ENCODE peak calls at places on chromosomes 3 and 15, in seven cellular contexts. C is HepG2, P is heart right ventricle, U is Caco-2, T is lung, G is uterus, X is right atrium auricular region. D is an unnamed sample.
A peak's percentile ranks its signal among the peaks of the same experiment; 100 is the strongest.

GRCh38 chr15:98755781-98756180 is 107.4 kb downstream of the IGF1R start:
- DNase-seq in P (no peak), X (no peak), G (no peak), C (no peak), T (no peak), U (no peak), D (no peak)

GRCh38 chr15:85579957-85580694 is 199.7 kb downstream of the AKAP13 start:
- DNase-seq in T (no peak), P (peak; percentile 55), G (peak; percentile 59), C (no peak), U (no peak), X (peak; percentile 77), D (peak; percentile 38)

GRCh38 chr3:11568503-11569155 is 75.1 kb downstream of the VGLL4 start:
- DNase-seq in C (no peak), P (peak; percentile 83), T (no peak), U (no peak), G (peak; percentile 82), X (peak; percentile 90), D (no peak)

GRCh38 chr3:45605569-45605968 is 11.0 kb downstream of the LIMD1 start:
- DNase-seq in T (no peak), G (no peak), C (no peak), U (no peak), X (no peak), P (no peak), D (no peak)

GRCh38 chr3:98034486-98034885 is 629 bp downstream of the GABRR3 start:
- DNase-seq in C (no peak), G (no peak), X (no peak), U (no peak), P (no peak), T (no peak), D (no peak)

GRCh38 chr3:57127849-57128566 is 37.1 kb downstream of the IL17RD start:
- DNase-seq in C (no peak), T (no peak), P (no peak), G (peak; percentile 77), U (no peak), X (no peak), D (no peak)

GRCh38 chr3:158731938-158732855 is at the start of gene RARRES1:
- DNase-seq in X (no peak), P (peak; percentile 55), G (peak; percentile 75), U (peak; percentile 72), C (no peak), T (peak; percentile 71), D (peak; percentile 76)

GRCh38 chr3:198113219-198114053 is 153.4 kb downstream of the LMLN start:
- DNase-seq in G (no peak), U (no peak), P (no peak), X (no peak), C (no peak), T (no peak), D (peak; percentile 62)

GRCh38 chr15:26758079-26758478 is 14.8 kb downstream of the GABRB3 start:
- DNase-seq in P (no peak), U (no peak), T (no peak), G (no peak), X (no peak), C (no peak), D (no peak)

GRCh38 chr3:71201939-71202338 is 381.6 kb downstream of the FOXP1 start:
- DNase-seq in U (no peak), G (peak; percentile 77), P (peak; percentile 77), X (peak; percentile 83), T (peak; percentile 58), C (no peak), D (peak; percentile 85)

GRCh38 chr15:38226867-38227266 is 25.8 kb upstream of the SPRED1 start:
- DNase-seq in X (peak; percentile 80), U (no peak), P (peak; percentile 54), C (peak; percentile 59), G (no peak), T (peak; percentile 42), D (no peak)

GRCh38 chr3:50392101-50392715 is 32.9 kb upstream of the TMEM115 start:
- DNase-seq in G (no peak), C (no peak), T (no peak), X (no peak), U (no peak), P (peak; percentile 44), D (no peak)

GRCh38 chr3:39413691-39414420 is 7.3 kb downstream of the RPSA start:
- DNase-seq in X (no peak), G (no peak), U (no peak), T (no peak), C (no peak), P (no peak), D (no peak)

GRCh38 chr15:92011611-92012367 is 158.3 kb downstream of the SLCO3A1 start:
- DNase-seq in P (no peak), U (no peak), G (no peak), T (no peak), C (no peak), X (no peak), D (no peak)

GRCh38 chr15:64695571-64695992 is 79.8 kb downstream of the RBPMS2 start:
- DNase-seq in T (no peak), C (no peak), U (no peak), X (no peak), P (peak; percentile 50), G (no peak), D (no peak)

GRCh38 chr3:132350814-132351213 is 33.6 kb downstream of the ACP3 start:
- DNase-seq in P (no peak), T (no peak), G (no peak), C (no peak), X (no peak), U (no peak), D (no peak)

GRCh38 chr3:58755153-58755552 is 88.6 kb upstream of the FAM3D start:
- DNase-seq in U (no peak), X (no peak), P (no peak), C (no peak), T (no peak), G (no peak), D (no peak)

GRCh38 chr3:64063982-64064438 is 40.7 kb upstream of the PSMD6 start:
- DNase-seq in T (no peak), U (no peak), G (no peak), X (no peak), P (no peak), C (no peak), D (no peak)

GRCh38 chr3:14905055-14905657 is 42.2 kb upstream of the NR2C2 start:
- DNase-seq in C (no peak), U (no peak), T (no peak), X (no peak), G (no peak), P (no peak), D (no peak)

DNA sequence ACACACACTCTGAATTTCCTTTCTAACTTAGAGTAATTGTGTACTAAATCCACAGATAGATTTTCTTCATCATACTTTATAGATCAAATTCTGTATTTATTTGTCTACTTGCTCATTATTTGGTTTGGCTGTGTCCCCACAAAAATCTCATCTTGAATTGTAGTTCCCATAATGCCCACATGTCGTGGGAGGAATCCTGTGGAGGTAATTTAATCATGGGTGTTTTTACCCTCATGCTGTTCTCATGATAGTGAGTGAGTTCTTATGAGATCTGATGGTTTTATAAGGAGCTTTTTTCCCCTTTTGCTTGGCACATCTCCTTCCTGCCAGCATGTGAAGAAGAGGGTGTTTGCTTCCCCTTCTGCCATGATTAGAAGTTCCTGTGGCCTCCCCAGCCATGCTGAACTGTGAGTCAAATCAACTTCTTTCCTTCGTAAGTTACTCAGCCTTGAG is 198.3 kb upstream of the TGFBR2 start:
- DNase-seq in C (no peak), P (no peak), T (no peak), G (no peak), X (no peak), U (no peak), D (no peak)
- TF ChIP-seq CTCF in C (no peak), P (no peak), T (no peak), G (no peak), X (peak; percentile 14), U (no peak), D (no peak)

GRCh38 chr15:101718896-101719295 is 5.4 kb downstream of the TARS3 start:
- DNase-seq in X (no peak), U (no peak), T (no peak), C (no peak), G (no peak), P (no peak), D (no peak)
- H3K36me3 ChIP-seq in X (peaks cover 35% of the 10 kb centered on the region), U (peaks cover 2% of the 10 kb centered on the region), T (peaks cover 20% of the 10 kb centered on the region), C (peaks cover 10% of the 10 kb centered on the region), G (no peaks in the 10 kb centered on the region), P (peaks cover 65% of the 10 kb centered on the region), D (no peaks in the 10 kb centered on the region)

GRCh38 chr3:61730058-61730457 is 168.7 kb downstream of the PTPRG start:
- DNase-seq in C (peak; percentile 13), P (peak; percentile 4), X (no peak), T (no peak), G (no peak), U (no peak), D (no peak)

GRCh38 chr3:61734980-61735731 is 173.8 kb downstream of the PTPRG start:
- DNase-seq in C (no peak), T (no peak), G (no peak), U (no peak), X (no peak), P (no peak), D (no peak)

GRCh38 chr3:61733866-61734265 is 172.5 kb downstream of the PTPRG start:
- DNase-seq in T (no peak), P (peak; percentile 12), G (no peak), U (no peak), C (no peak), X (no peak), D (no peak)

GRCh38 chr3:61730577-61731231 is 169.3 kb downstream of the PTPRG start:
- DNase-seq in C (no peak), X (no peak), G (no peak), T (no peak), P (no peak), U (no peak), D (no peak)

DNA sequence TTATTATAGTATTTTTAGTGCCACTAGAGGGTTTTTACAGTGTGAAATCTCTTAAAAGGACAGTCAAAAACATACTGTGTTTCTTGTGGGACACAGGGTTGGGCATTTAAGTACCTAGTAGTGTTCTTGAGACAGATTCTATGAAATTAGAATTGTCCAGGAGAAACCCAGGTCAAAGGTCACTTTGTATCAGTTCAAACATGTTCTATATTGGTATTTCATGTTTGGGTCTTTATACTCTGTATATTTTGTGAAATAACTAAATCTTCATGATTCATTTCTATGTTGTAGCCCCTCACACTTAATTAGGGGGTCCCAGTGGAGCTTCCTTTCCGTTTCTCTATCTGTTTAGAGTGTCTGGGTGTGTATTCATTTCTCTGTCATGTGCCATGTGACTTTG is 171.6 kb downstream of the PTPRG start:
- DNase-seq in U (no peak), G (no peak), T (no peak), C (no peak), X (no peak), P (no peak), D (no peak)
- H3K4me1 ChIP-seq in U (peaks cover 26% of the 10 kb centered on the region), G (no peaks in the 10 kb centered on the region), T (peaks cover 5% of the 10 kb centered on the region), C (peaks cover 50% of the 10 kb centered on the region), X (no peaks in the 10 kb centered on the region), P (peaks cover 58% of the 10 kb centered on the region), D (no peaks in the 10 kb centered on the region)

GRCh38 chr3:138113309-138113708 is 2.1 kb downstream of the DZIP1L start:
- DNase-seq in X (no peak), G (no peak), C (no peak), U (no peak), P (no peak), T (no peak), D (no peak)
- TF ChIP-seq CTCF in X (no peak), G (no peak), C (no peak), U (no peak), P (no peak), T (no peak), D (no peak)